ENCODE peak calls at places on chromosome X, in five cellular contexts. V is kidney epithelial cell, I is NCI-H774, P is ACHN, N is NCI-H1694 treated with DMSO at 0.1 percent for 48 hours. A is an unnamed sample.

GRCh38 chrX:38458071-38458470 is 103.3 kb upstream of the TSPAN7 start:
- DNase-seq in V (no peak), I (no peak), P (no peak), N (peak), A (no peak)

GRCh38 chrX:27591938-27592337 is 1.8 kb downstream of the DCAF8L2 start:
- DNase-seq in V (no peak), I (no peak), P (no peak), N (no peak), A (no peak)

GRCh38 chrX:135520553-135521404 is at the start of gene INTS6L:
- DNase-seq in V (peak), I (peak), P (peak), N (peak), A (peak)

GRCh38 chrX:82676386-82676785 is 831.7 kb upstream of the POU3F4 start:
- DNase-seq in V (no peak), I (no peak), P (peak), N (no peak), A (no peak)

GRCh38 chrX:56503941-56504673 is 59.3 kb upstream of the UBQLN2 start:
- DNase-seq in V (no peak), I (no peak), P (no peak), N (no peak), A (no peak)

GRCh38 chrX:44012484-44013096 is 39.4 kb upstream of the NDP start:
- DNase-seq in V (peak), I (no peak), P (peak), N (no peak), A (no peak)

GRCh38 chrX:110992611-110993010 is 103.4 kb upstream of the PAK3 start:
- DNase-seq in V (no peak), I (peak), P (peak), N (peak), A (peak)

GRCh38 chrX:72479324-72480274 is 93.0 kb downstream of the HDAC8 start:
- DNase-seq in V (no peak), I (no peak), P (no peak), N (no peak), A (no peak)

GRCh38 chrX:41922694-41923171 is 621 bp downstream of the CASK start:
- DNase-seq in V (no peak), I (no peak), P (peak), N (peak), A (peak)

GRCh38 chrX:13066391-13066790 is 22.0 kb upstream of the FAM9C start:
- DNase-seq in V (no peak), I (no peak), P (no peak), N (no peak), A (no peak)

GRCh38 chrX:110418220-110418856 is 59.7 kb downstream of the RTL9 start:
- DNase-seq in V (no peak), I (no peak), P (peak), N (no peak), A (no peak)

GRCh38 chrX:70293621-70294020 is 3.7 kb downstream of the KIF4A start:
- DNase-seq in V (no peak), I (no peak), P (no peak), N (no peak), A (no peak)

GRCh38 chrX:22040184-22040583 is 8.1 kb downstream of the PHEX start:
- DNase-seq in V (no peak), I (no peak), P (no peak), N (no peak), A (no peak)

GRCh38 chrX:31237189-31237588 is 165.3 kb upstream of the FTHL17 start:
- DNase-seq in V (no peak), I (no peak), P (no peak), N (no peak), A (no peak)

GRCh38 chrX:23616361-23616760 is 50.9 kb upstream of the PRDX4 start:
- DNase-seq in V (no peak), I (no peak), P (peak), N (peak), A (no peak)

GRCh38 chrX:75155454-75155829 is 641 bp downstream of the ABCB7 start:
- DNase-seq in V (no peak), I (no peak), P (no peak), N (no peak), A (no peak)

GRCh38 chrX:920234-920799 is 289.7 kb downstream of the SHOX start:
- DNase-seq in V (no peak), I (no peak), P (no peak), N (no peak), A (no peak)

GRCh38 chrX:153789654-153790053 is 4.5 kb downstream of the IDH3G start:
- DNase-seq in V (no peak), I (no peak), P (no peak), N (no peak), A (no peak)

GRCh38 chrX:22109442-22109841 is 77.3 kb downstream of the PHEX start:
- DNase-seq in V (no peak), I (no peak), P (peak), N (no peak), A (no peak)

GRCh38 chrX:120499301-120500097 is 30.4 kb upstream of the LAMP2 start:
- DNase-seq in V (no peak), I (no peak), P (no peak), N (no peak), A (no peak)

GRCh38 chrX:110403839-110404238 is 45.2 kb downstream of the RTL9 start:
- DNase-seq in V (no peak), I (no peak), P (no peak), N (no peak), A (no peak)

GRCh38 chrX:1883772-1884171 is 268.9 kb downstream of the ASMT start:
- DNase-seq in V (no peak), I (no peak), P (no peak), N (no peak), A (no peak)

GRCh38 chrX:44735498-44735897 is 108.3 kb upstream of the DUSP21 start:
- DNase-seq in V (no peak), I (no peak), P (no peak), N (no peak), A (no peak)

GRCh38 chrX:15930585-15930984 is 76.0 kb upstream of the AP1S2 start:
- DNase-seq in V (peak), I (peak), P (peak), N (no peak), A (peak)

GRCh38 chrX:130060122-130061069 is 49.9 kb downstream of the ELF4 start:
- DNase-seq in V (no peak), I (peak), P (peak), N (peak), A (peak)

A was measured in NCI-H748 treated with DMSO at 0.1 percent for 48 hours.